ENCODE peak calls at places on chromosome 1, in nine cellular contexts. V, J, B, E, Y, Q, S, I and N are unnamed samples.

GRCh38 chr1:160256396-160257046 is 5.8 kb downstream of the DCAF8 start:
- DNase-seq in V (no peak), J (no peak), B (no peak), E (no peak), Y (no peak), Q (no peak), S (no peak), I (no peak), N (no peak)

GRCh38 chr1:41608242-41608641 is 123.8 kb upstream of the EDN2 start:
- DNase-seq in V (no peak), J (no peak), B (no peak), E (no peak), Y (peak; percentile 40), Q (no peak), S (no peak), I (peak; percentile 55), N (no peak)

GRCh38 chr1:119004781-119005180 is 16.6 kb upstream of the TBX15 start:
- DNase-seq in V (no peak), J (no peak), B (no peak), E (no peak), Y (no peak), Q (no peak), S (no peak), I (no peak), N (no peak)

GRCh38 chr1:154943649-154944421 is 7.3 kb upstream of the PMVK start:
- DNase-seq in V (no peak), J (peak; percentile 62), B (no peak), E (no peak), Y (no peak), Q (peak; percentile 72), S (no peak), I (no peak), N (no peak)

GRCh38 chr1:236685917-236686814 is at the start of gene ACTN2:
- DNase-seq in V (no peak), J (peak; percentile 49), B (peak; percentile 79), E (peak; percentile 80), Y (peak; percentile 76), Q (peak; percentile 57), S (no peak), I (peak; percentile 40), N (peak; percentile 69)

GRCh38 chr1:26853156-26853555 is 9.8 kb upstream of the SFN start:
- DNase-seq in V (peak; percentile 94), J (peak; percentile 97), B (peak; percentile 91), E (peak; percentile 89), Y (peak; percentile 90), Q (peak; percentile 98), S (peak; percentile 92), I (peak; percentile 84), N (peak; percentile 88)

GRCh38 chr1:1068374-1069060 is 5.6 kb downstream of the RNF223 start:
- DNase-seq in V (no peak), J (peak; percentile 87), B (peak; percentile 89), E (no peak), Y (no peak), Q (peak; percentile 89), S (no peak), I (peak; percentile 64), N (peak; percentile 85)

GRCh38 chr1:72178266-72178665 is 104.1 kb downstream of the NEGR1 start:
- DNase-seq in V (no peak), J (no peak), B (no peak), E (no peak), Y (no peak), Q (no peak), S (no peak), I (no peak), N (no peak)

GRCh38 chr1:155191904-155192303 is 15.8 kb downstream of the THBS3 start:
- DNase-seq in V (no peak), J (no peak), B (peak; percentile 81), E (peak; percentile 23), Y (no peak), Q (peak; percentile 44), S (no peak), I (no peak), N (peak; percentile 61)

GRCh38 chr1:89724369-89725015 is 91.6 kb downstream of the LRRC8C start:
- DNase-seq in V (no peak), J (no peak), B (no peak), E (peak; percentile 76), Y (no peak), Q (no peak), S (no peak), I (peak; percentile 40), N (peak; percentile 16)

GRCh38 chr1:23854568-23854967 is 13.5 kb downstream of the FUCA1 start:
- DNase-seq in V (no peak), J (no peak), B (no peak), E (no peak), Y (no peak), Q (no peak), S (no peak), I (no peak), N (no peak)

GRCh38 chr1:181175356-181175755 is 86.9 kb downstream of the IER5 start:
- DNase-seq in V (no peak), J (no peak), B (no peak), E (no peak), Y (no peak), Q (no peak), S (no peak), I (no peak), N (no peak)

GRCh38 chr1:46757256-46757955 is 38.5 kb upstream of the EFCAB14 start:
- DNase-seq in V (peak; percentile 42), J (no peak), B (no peak), E (no peak), Y (no peak), Q (no peak), S (no peak), I (peak; percentile 59), N (peak; percentile 70)

GRCh38 chr1:172005856-172006255 is 164.6 kb downstream of the DNM3 start:
- DNase-seq in V (no peak), J (no peak), B (no peak), E (no peak), Y (no peak), Q (no peak), S (no peak), I (no peak), N (peak; percentile 15)

GRCh38 chr1:64539808-64540207 is 69.9 kb downstream of the CACHD1 start:
- DNase-seq in V (peak; percentile 26), J (peak; percentile 48), B (peak; percentile 76), E (peak; percentile 76), Y (peak; percentile 79), Q (peak; percentile 72), S (peak; percentile 95), I (peak; percentile 44), N (peak; percentile 90)

GRCh38 chr1:202622388-202622787 is 87.9 kb downstream of the SYT2 start:
- DNase-seq in V (no peak), J (no peak), B (no peak), E (no peak), Y (no peak), Q (no peak), S (no peak), I (no peak), N (no peak)

GRCh38 chr1:53826367-53826766 is 11.7 kb downstream of the NDC1 start:
- DNase-seq in V (no peak), J (no peak), B (no peak), E (no peak), Y (no peak), Q (no peak), S (no peak), I (no peak), N (no peak)
- TF ChIP-seq CTCF in V (peak; percentile 9), J (no peak), B (no peak), E (no peak), Y (no peak), Q (no peak), S (no peak), I (no peak), N (no peak)

GRCh38 chr1:4084446-4084845 is 184.4 kb upstream of the C1orf174 start:
- DNase-seq in V (no peak), J (no peak), B (no peak), E (no peak), Y (peak; percentile 20), Q (no peak), S (no peak), I (no peak), N (no peak)

GRCh38 chr1:4083171-4084052 is 183.3 kb upstream of the C1orf174 start:
- DNase-seq in V (no peak), J (no peak), B (no peak), E (no peak), Y (peak; percentile 24), Q (no peak), S (no peak), I (no peak), N (no peak)

GRCh38 chr1:4084053-4084431 is 184.0 kb upstream of the C1orf174 start:
- DNase-seq in V (no peak), J (no peak), B (no peak), E (no peak), Y (no peak), Q (no peak), S (no peak), I (no peak), N (peak; percentile 51)

GRCh38 chr1:4086085-4086850 is 186.2 kb upstream of the C1orf174 start:
- DNase-seq in V (no peak), J (no peak), B (no peak), E (no peak), Y (peak; percentile 50), Q (no peak), S (peak; percentile 48), I (no peak), N (no peak)

GRCh38 chr1:4084896-4085295 is 184.8 kb upstream of the C1orf174 start:
- DNase-seq in V (no peak), J (no peak), B (no peak), E (no peak), Y (peak; percentile 25), Q (no peak), S (no peak), I (no peak), N (no peak)
- H3K9me3 ChIP-seq in V (no peaks in the 10 kb centered on the region), J (no peaks in the 10 kb centered on the region), B (no peaks in the 10 kb centered on the region), E (no peaks in the 10 kb centered on the region), Y (no peaks in the 10 kb centered on the region), Q (no peaks in the 10 kb centered on the region), S (no peaks in the 10 kb centered on the region), I (peaks cover 2% of the 10 kb centered on the region), N (no peaks in the 10 kb centered on the region)

DNA sequence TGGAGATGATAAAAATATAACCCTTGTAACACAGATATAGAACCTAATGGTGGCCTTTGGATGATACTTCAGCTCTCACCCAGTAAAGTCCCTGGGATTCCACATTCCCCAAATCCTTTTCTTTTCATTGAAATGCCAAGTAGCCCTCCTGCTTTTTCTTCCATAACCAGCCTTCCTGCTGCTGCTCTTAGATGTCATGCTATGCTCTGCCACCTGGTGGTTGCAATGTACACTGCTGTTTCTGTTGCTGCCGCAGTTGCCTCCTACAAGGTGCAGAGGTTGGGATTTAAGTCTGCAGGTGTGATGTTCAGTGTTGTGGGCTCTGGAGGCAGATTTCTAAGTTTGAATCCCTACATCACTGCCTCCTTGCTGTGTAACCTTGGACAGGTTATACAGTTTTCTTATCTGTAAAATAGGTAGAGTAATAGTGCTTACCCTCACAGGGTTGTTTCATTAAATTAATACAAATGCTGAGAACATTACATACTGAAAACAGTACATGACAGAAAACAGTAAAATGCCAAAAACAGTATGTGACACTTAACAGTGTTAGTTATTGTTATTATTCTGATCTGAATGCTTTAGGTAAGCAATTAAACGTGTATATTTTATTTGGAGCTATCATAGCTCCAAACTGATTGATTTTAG is 64.3 kb downstream of the CAMSAP2 start:
- DNase-seq in V (peak; percentile 80), J (peak; percentile 83), B (peak; percentile 79), E (peak; percentile 76), Y (peak; percentile 89), Q (peak; percentile 93), S (peak; percentile 95), I (peak; percentile 75), N (peak; percentile 85)
- TF ChIP-seq CTCF in V (peak; percentile 90), J (peak; percentile 94), B (peak; percentile 97), E (peak; percentile 94), Y (peak; percentile 91), Q (peak; percentile 83), S (peak; percentile 93), I (peak; percentile 82), N (peak; percentile 77)

GRCh38 chr1:30300669-30301068 is 422.7 kb downstream of the MATN1 start:
- DNase-seq in V (no peak), J (peak; percentile 4), B (no peak), E (no peak), Y (no peak), Q (no peak), S (no peak), I (no peak), N (no peak)
- H3K9me3 ChIP-seq in V (no peaks in the 10 kb centered on the region), J (no peaks in the 10 kb centered on the region), B (peaks cover 5% of the 10 kb centered on the region), E (no peaks in the 10 kb centered on the region), Y (no peaks in the 10 kb centered on the region), Q (no peaks in the 10 kb centered on the region), S (no peaks in the 10 kb centered on the region), I (no peaks in the 10 kb centered on the region), N (no peaks in the 10 kb centered on the region)